ENCODE peak calls at places on chromosomes 13 and 19, in six cellular contexts. T is tibial artery; H is CD8-positive, alpha-beta memory T cell; A is H1; I is cardiac muscle cell; E is right cardiac atrium. Q is an unnamed sample.

GRCh38 chr19:9498183-9498902 is at the start of gene ZNF560:
- DNase-seq in T (no peak), H (no peak), A (no peak), I (peak; percentile 28), E (no peak), Q (no peak)

GRCh38 chr13:60351326-60351725 is 45.7 kb upstream of the TDRD3 start:
- DNase-seq in T (no peak), H (no peak), A (no peak), I (no peak), E (no peak), Q (no peak)

GRCh38 chr19:40959338-40959737 is 31.7 kb upstream of the CYP2B6 start:
- DNase-seq in T (no peak), H (no peak), A (no peak), I (no peak), E (no peak), Q (no peak)

GRCh38 chr13:113923376-113924063 is 50.4 kb downstream of the C13orf46 start:
- DNase-seq in T (no peak), H (no peak), A (no peak), I (no peak), E (no peak), Q (no peak)

GRCh38 chr13:44879452-44880058 is 109.7 kb downstream of the NUFIP1 start:
- DNase-seq in T (no peak), H (no peak), A (no peak), I (no peak), E (no peak), Q (peak; percentile 30)

GRCh38 chr19:35169226-35169995 is 14.9 kb downstream of the FXYD5 start:
- DNase-seq in T (no peak), H (no peak), A (no peak), I (no peak), E (no peak), Q (no peak)

GRCh38 chr19:18940791-18941627 is at the start of gene HOMER3:
- DNase-seq in T (peak; percentile 87), H (peak; percentile 60), A (no peak), I (peak; percentile 90), E (peak; percentile 95), Q (peak; percentile 46)

GRCh38 chr13:42707003-42707402 is 74.4 kb upstream of the FAM216B start:
- DNase-seq in T (no peak), H (no peak), A (no peak), I (no peak), E (no peak), Q (no peak)

GRCh38 chr13:110518150-110518525 is 43.4 kb downstream of the RAB20 start:
- DNase-seq in T (peak; percentile 68), H (no peak), A (no peak), I (no peak), E (no peak), Q (no peak)

GRCh38 chr19:42201489-42202289 is 15.8 kb downstream of the DEDD2 start:
- DNase-seq in T (peak; percentile 73), H (peak; percentile 39), A (no peak), I (no peak), E (peak; percentile 69), Q (peak; percentile 69)

GRCh38 chr19:4606181-4606580 is 33.1 kb upstream of the TNFAIP8L1 start:
- DNase-seq in T (no peak), H (no peak), A (no peak), I (no peak), E (no peak), Q (no peak)

DNA sequence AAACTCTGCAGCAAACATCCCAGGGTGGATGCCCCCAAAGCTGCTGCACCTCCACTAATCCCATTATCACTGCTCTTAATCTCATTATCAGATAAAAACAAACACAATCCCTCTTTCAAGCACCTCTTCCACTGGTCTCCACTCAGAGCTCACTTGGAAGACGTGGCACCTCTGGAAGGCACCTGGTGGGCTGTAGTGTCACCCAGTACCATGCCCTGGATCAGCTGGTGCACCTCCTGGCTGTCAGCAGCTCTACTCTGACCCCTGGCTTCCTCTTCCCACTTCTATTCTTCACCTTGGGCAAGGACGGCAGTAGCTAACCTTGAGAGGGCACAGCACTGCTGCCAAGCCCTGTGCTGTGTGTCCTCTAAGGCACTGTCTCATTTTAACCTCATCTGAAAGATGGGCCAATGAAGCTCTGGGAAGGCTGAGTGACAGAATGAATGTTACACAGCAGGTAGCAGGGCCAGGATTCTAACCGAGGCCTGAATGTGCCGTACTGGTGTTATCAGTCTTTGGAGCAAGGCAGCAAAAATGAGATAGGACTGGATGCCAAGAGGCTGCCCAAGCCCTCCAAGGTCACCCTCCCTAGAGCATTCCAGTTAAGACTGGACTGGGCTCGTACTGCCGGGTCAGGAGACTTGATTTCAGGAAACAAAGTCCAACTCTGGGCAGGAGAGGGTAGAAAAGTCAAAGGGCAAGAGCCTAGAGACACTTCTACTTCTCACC is 7.4 kb downstream of the BRD4 start:
- DNase-seq in T (no peak), H (no peak), A (no peak), I (peak; percentile 32), E (peak; percentile 59), Q (no peak)
- H3K27ac ChIP-seq in T (peak overlapping the region; percentile 71), H (no peak overlapping the region), A (no peak overlapping the region), I (peak overlapping the region; percentile 74), E (peak overlapping the region; percentile 18), Q (peak overlapping the region; percentile 1)

GRCh38 chr19:16476401-16476800 is 4.6 kb upstream of the EPS15L1 start:
- DNase-seq in T (no peak), H (no peak), A (no peak), I (no peak), E (no peak), Q (no peak)
- H3K4me1 ChIP-seq in T (no peaks in the 10 kb centered on the region), H (no peaks in the 10 kb centered on the region), A (no peaks in the 10 kb centered on the region), I (peaks cover 4% of the 10 kb centered on the region), E (no peaks in the 10 kb centered on the region), Q (peaks cover 5% of the 10 kb centered on the region)

GRCh38 chr19:2507109-2507508 is 31.2 kb downstream of the GADD45B start:
- DNase-seq in T (no peak), H (no peak), A (no peak), I (no peak), E (no peak), Q (no peak)
- H3K4me3 ChIP-seq in T (no peak overlapping the region), H (no peak overlapping the region), A (no peak overlapping the region), I (no peak overlapping the region), E (no peak overlapping the region), Q (peak overlapping the region; percentile 38)

GRCh38 chr19:47186337-47187022 is 44.5 kb downstream of the BBC3 start:
- DNase-seq in T (no peak), H (peak; percentile 68), A (no peak), I (peak; percentile 23), E (no peak), Q (peak; percentile 53)
- H3K27ac ChIP-seq in T (no peak overlapping the region), H (peak overlapping the region; percentile 39), A (no peak overlapping the region), I (peak overlapping the region; percentile 77), E (peak overlapping the region; percentile 61), Q (peak overlapping the region; percentile 80)

DNA sequence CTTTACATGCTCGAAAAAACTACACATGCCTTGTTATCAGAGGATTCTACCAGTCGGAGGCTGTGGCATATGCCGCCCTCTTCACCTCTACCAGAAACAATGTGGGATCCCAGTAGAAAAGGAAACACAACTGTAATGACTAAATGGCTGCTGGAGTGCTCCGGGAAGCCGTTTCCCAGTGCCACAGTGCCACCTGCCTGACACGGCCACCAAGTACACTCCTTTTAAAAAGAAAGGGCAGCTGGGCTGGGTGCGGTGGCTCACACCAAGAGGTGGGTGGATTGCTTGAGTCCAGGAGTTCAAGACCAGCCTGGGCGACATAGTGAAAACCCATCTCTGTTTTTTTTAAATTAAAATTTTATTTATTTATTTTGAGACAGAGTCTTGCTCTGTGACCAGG is 67.3 kb downstream of the TRPM4 start:
- DNase-seq in T (no peak), H (no peak), A (peak; percentile 56), I (peak; percentile 78), E (no peak), Q (no peak)
- H3K4me1 ChIP-seq in T (no peaks in the 10 kb centered on the region), H (no peaks in the 10 kb centered on the region), A (no peaks in the 10 kb centered on the region), I (no peaks in the 10 kb centered on the region), E (no peaks in the 10 kb centered on the region), Q (peaks cover 8% of the 10 kb centered on the region)

GRCh38 chr19:45340899-45341453 is 426 bp downstream of the KLC3 start:
- DNase-seq in T (no peak), H (no peak), A (no peak), I (no peak), E (no peak), Q (no peak)
- H3K4me3 ChIP-seq in T (no peak overlapping the region), H (no peak overlapping the region), A (peak overlapping the region; percentile 28), I (peak overlapping the region; percentile 44), E (peak overlapping the region; percentile 26), Q (no peak overlapping the region)

DNA sequence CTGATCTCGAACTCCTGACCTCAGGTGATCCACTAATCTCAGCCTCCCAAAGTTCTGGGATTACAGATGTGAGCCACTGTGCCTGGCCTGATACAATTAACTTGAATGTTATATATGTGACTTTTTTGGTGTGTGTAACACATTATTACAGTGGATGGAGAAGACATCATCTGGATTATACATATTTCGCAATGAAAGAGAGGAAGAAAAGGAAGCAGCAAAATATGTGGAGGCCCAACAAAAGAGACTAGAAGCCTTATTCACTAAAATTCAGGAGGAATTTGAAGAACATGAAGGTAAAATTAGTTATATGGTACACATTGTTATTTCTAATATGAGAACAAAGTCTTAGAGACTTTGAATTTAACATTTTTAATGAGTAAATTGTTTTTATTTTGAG is 55.5 kb downstream of the BRCA2 start:
- DNase-seq in T (no peak), H (no peak), A (no peak), I (no peak), E (no peak), Q (no peak)
- H3K27ac ChIP-seq in T (no peak overlapping the region), H (no peak overlapping the region), A (no peak overlapping the region), I (no peak overlapping the region), E (no peak overlapping the region), Q (no peak overlapping the region)

GRCh38 chr19:1169921-1170885 is 3.9 kb downstream of the SBNO2 start:
- DNase-seq in T (no peak), H (no peak), A (no peak), I (no peak), E (peak; percentile 64), Q (no peak)
- H3K4me1 ChIP-seq in T (no peaks in the 10 kb centered on the region), H (peaks cover 4% of the 10 kb centered on the region), A (peaks cover 29% of the 10 kb centered on the region), I (peaks cover 20% of the 10 kb centered on the region), E (peaks cover 2% of the 10 kb centered on the region), Q (peaks cover 31% of the 10 kb centered on the region)

GRCh38 chr19:39518458-39518857 is 3.5 kb downstream of the SELENOV start:
- DNase-seq in T (no peak), H (no peak), A (no peak), I (no peak), E (no peak), Q (no peak)
- H3K4me3 ChIP-seq in T (no peak overlapping the region), H (no peak overlapping the region), A (no peak overlapping the region), I (no peak overlapping the region), E (no peak overlapping the region), Q (no peak overlapping the region)

DNA sequence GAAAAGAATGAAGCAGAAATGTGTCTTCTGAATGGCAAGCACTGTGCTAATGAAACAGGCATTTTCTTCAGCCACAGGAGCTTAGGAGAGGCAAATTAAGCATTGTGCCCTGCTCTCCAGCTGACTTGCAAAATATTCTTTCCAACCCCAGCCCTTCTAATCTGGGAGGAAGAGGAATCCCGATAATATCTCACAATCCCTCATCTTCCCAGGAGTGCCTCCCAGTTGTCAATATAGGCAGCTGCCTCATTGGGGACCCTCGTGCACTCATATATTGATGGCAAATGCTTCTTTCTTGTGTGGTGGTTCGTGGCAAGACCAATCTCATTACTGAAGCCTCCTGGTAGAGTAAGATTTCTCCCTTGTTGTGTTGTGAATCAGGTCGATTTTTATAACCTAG is 299.0 kb downstream of the COG6 start:
- DNase-seq in T (no peak), H (no peak), A (no peak), I (no peak), E (no peak), Q (no peak)
- H3K27ac ChIP-seq in T (no peak overlapping the region), H (no peak overlapping the region), A (no peak overlapping the region), I (no peak overlapping the region), E (no peak overlapping the region), Q (no peak overlapping the region)